ENCODE peak calls at places on chromosomes 12 and 14, in five cellular contexts. One of them, this sample, is unnamed.

GRCh38 chr12:14948672-14949071 is 10.3 kb upstream of the ERP27 start:
- DNase-seq in hypothalamus: no peak
- DNase-seq in cardiac muscle cell: peak
- DNase-seq in globus pallidus: peak
- DNase-seq in colonic mucosa: peak
- DNase-seq in this sample: no peak

GRCh38 chr14:46063872-46064271 is 587.7 kb downstream of the RPL10L start:
- DNase-seq in hypothalamus: no peak
- DNase-seq in cardiac muscle cell: no peak
- DNase-seq in globus pallidus: no peak
- DNase-seq in colonic mucosa: no peak
- DNase-seq in this sample: no peak

GRCh38 chr12:115227137-115227615 is 543.2 kb upstream of the TBX3 start:
- DNase-seq in hypothalamus: no peak
- DNase-seq in cardiac muscle cell: peak
- DNase-seq in globus pallidus: no peak
- DNase-seq in colonic mucosa: no peak
- DNase-seq in this sample: peak

GRCh38 chr12:46981627-46982026 is 97.8 kb upstream of the PCED1B start:
- DNase-seq in hypothalamus: no peak
- DNase-seq in cardiac muscle cell: no peak
- DNase-seq in globus pallidus: no peak
- DNase-seq in colonic mucosa: no peak
- DNase-seq in this sample: no peak

GRCh38 chr12:76341436-76342030 is 6.7 kb downstream of the BBS10 start:
- DNase-seq in hypothalamus: no peak
- DNase-seq in cardiac muscle cell: no peak
- DNase-seq in globus pallidus: no peak
- DNase-seq in colonic mucosa: no peak
- DNase-seq in this sample: no peak

GRCh38 chr12:30437616-30438015 is 258.1 kb downstream of the IPO8 start:
- DNase-seq in hypothalamus: no peak
- DNase-seq in cardiac muscle cell: no peak
- DNase-seq in globus pallidus: no peak
- DNase-seq in colonic mucosa: no peak
- DNase-seq in this sample: no peak

GRCh38 chr14:96051642-96052540 is 12.7 kb downstream of the C14orf132 start:
- DNase-seq in hypothalamus: no peak
- DNase-seq in cardiac muscle cell: no peak
- DNase-seq in globus pallidus: no peak
- DNase-seq in colonic mucosa: no peak
- DNase-seq in this sample: no peak

GRCh38 chr12:84034891-84035290 is 877.7 kb downstream of the SLC6A15 start:
- DNase-seq in hypothalamus: no peak
- DNase-seq in cardiac muscle cell: no peak
- DNase-seq in globus pallidus: no peak
- DNase-seq in colonic mucosa: no peak
- DNase-seq in this sample: no peak

GRCh38 chr12:102034346-102034745 is 27.4 kb downstream of the WASHC3 start:
- DNase-seq in hypothalamus: no peak
- DNase-seq in cardiac muscle cell: no peak
- DNase-seq in globus pallidus: no peak
- DNase-seq in colonic mucosa: no peak
- DNase-seq in this sample: no peak

GRCh38 chr12:29517265-29517664 is 19.8 kb upstream of the OVCH1 start:
- DNase-seq in hypothalamus: no peak
- DNase-seq in cardiac muscle cell: no peak
- DNase-seq in globus pallidus: peak
- DNase-seq in colonic mucosa: no peak
- DNase-seq in this sample: peak

GRCh38 chr14:54570047-54570446 is 3.1 kb downstream of the SAMD4A start:
- DNase-seq in hypothalamus: no peak
- DNase-seq in cardiac muscle cell: no peak
- DNase-seq in globus pallidus: no peak
- DNase-seq in colonic mucosa: no peak
- DNase-seq in this sample: no peak

GRCh38 chr14:64720190-64720589 is 16.0 kb downstream of the PLEKHG3 start:
- DNase-seq in hypothalamus: no peak
- DNase-seq in cardiac muscle cell: no peak
- DNase-seq in globus pallidus: no peak
- DNase-seq in colonic mucosa: peak
- DNase-seq in this sample: no peak

GRCh38 chr12:102522768-102523167 is 42.4 kb upstream of the IGF1 start:
- DNase-seq in hypothalamus: no peak
- DNase-seq in cardiac muscle cell: no peak
- DNase-seq in globus pallidus: no peak
- DNase-seq in colonic mucosa: no peak
- DNase-seq in this sample: no peak

GRCh38 chr14:99419905-99420304 is 60.8 kb downstream of the SETD3 start:
- DNase-seq in hypothalamus: no peak
- DNase-seq in cardiac muscle cell: no peak
- DNase-seq in globus pallidus: no peak
- DNase-seq in colonic mucosa: no peak
- DNase-seq in this sample: no peak

GRCh38 chr14:57982802-57983201 is 116.9 kb upstream of the SLC35F4 start:
- DNase-seq in hypothalamus: no peak
- DNase-seq in cardiac muscle cell: peak
- DNase-seq in globus pallidus: no peak
- DNase-seq in colonic mucosa: no peak
- DNase-seq in this sample: no peak

GRCh38 chr14:94048676-94049624 is 22.8 kb downstream of the OTUB2 start:
- DNase-seq in hypothalamus: no peak
- DNase-seq in cardiac muscle cell: no peak
- DNase-seq in globus pallidus: no peak
- DNase-seq in colonic mucosa: no peak
- DNase-seq in this sample: no peak